ENCODE peak calls at places on chromosomes 16 and 17, in four cellular contexts. H, B, P and F are unnamed samples.

GRCh38 chr17:82031885-82032627 is 578 bp downstream of the RAC3 start:
- DNase-seq in H (no peak), B (no peak), P (peak), F (no peak)

GRCh38 chr16:56353054-56353921 is 72.1 kb downstream of the AMFR start:
- DNase-seq in H (no peak), B (no peak), P (no peak), F (no peak)

GRCh38 chr16:71500964-71501363 is 11.8 kb upstream of the ZNF19 start:
- DNase-seq in H (no peak), B (no peak), P (no peak), F (no peak)

GRCh38 chr17:79845601-79845949 is 6.3 kb upstream of the CBX4 start:
- DNase-seq in H (no peak), B (peak), P (peak), F (no peak)

GRCh38 chr17:50062323-50063243 is 6.7 kb downstream of the ITGA3 start:
- DNase-seq in H (no peak), B (no peak), P (no peak), F (no peak)

GRCh38 chr16:90019543-90020259 is 445 bp upstream of the DBNDD1 start:
- DNase-seq in H (no peak), B (peak), P (peak), F (no peak)

GRCh38 chr17:41738077-41738800 is 3.8 kb upstream of the HAP1 start:
- DNase-seq in H (peak), B (peak), P (peak), F (peak)

GRCh38 chr17:48068491-48068961 is 20.4 kb downstream of the NFE2L1 start:
- DNase-seq in H (no peak), B (peak), P (peak), F (no peak)

GRCh38 chr17:9755083-9755482 is 36.3 kb downstream of the DHRS7C start:
- DNase-seq in H (no peak), B (no peak), P (no peak), F (no peak)

GRCh38 chr16:86316967-86317616 is 193.2 kb upstream of the FOXF1 start:
- DNase-seq in H (no peak), B (no peak), P (no peak), F (no peak)

GRCh38 chr16:66580605-66581209 is 1.4 kb downstream of the CMTM2 start:
- DNase-seq in H (no peak), B (peak), P (no peak), F (no peak)

GRCh38 chr17:74758846-74759163 is 10.4 kb downstream of the NHERF1 start:
- DNase-seq in H (no peak), B (no peak), P (peak), F (no peak)

GRCh38 chr17:60141111-60142018 is 8.4 kb upstream of the CA4 start:
- DNase-seq in H (no peak), B (no peak), P (no peak), F (no peak)

GRCh38 chr16:51337662-51338061 is 186.6 kb upstream of the SALL1 start:
- DNase-seq in H (no peak), B (peak), P (no peak), F (no peak)

GRCh38 chr17:58232707-58233156 is 5.7 kb upstream of the LPO start:
- DNase-seq in H (no peak), B (no peak), P (peak), F (peak)

GRCh38 chr17:77042688-77043330 is 98.0 kb upstream of the SEC14L1 start:
- DNase-seq in H (no peak), B (no peak), P (no peak), F (no peak)

GRCh38 chr16:71441348-71441781 is 489 bp downstream of the TLE7 start:
- DNase-seq in H (no peak), B (no peak), P (peak), F (no peak)

GRCh38 chr17:69814031-69814430 is 261.0 kb upstream of the KCNJ16 start:
- DNase-seq in H (no peak), B (no peak), P (no peak), F (no peak)

GRCh38 chr17:16415031-16415924 is at the start of gene TRPV2:
- DNase-seq in H (no peak), B (peak), P (peak), F (peak)

GRCh38 chr17:4101127-4101798 is 41.6 kb downstream of the ZZEF1 start:
- DNase-seq in H (no peak), B (no peak), P (no peak), F (peak)

GRCh38 chr17:50421308-50422031 is 4.5 kb upstream of the ACSF2 start:
- DNase-seq in H (no peak), B (no peak), P (no peak), F (no peak)

GRCh38 chr16:30394603-30395154 is 541 bp upstream of the ZNF48 start:
- DNase-seq in H (no peak), B (no peak), P (no peak), F (no peak)

GRCh38 chr16:24737391-24737871 is 8.0 kb downstream of the TNRC6A start:
- DNase-seq in H (no peak), B (peak), P (no peak), F (no peak)

GRCh38 chr17:9971991-9972390 is 66.9 kb upstream of the RCVRN start:
- DNase-seq in H (no peak), B (no peak), P (no peak), F (no peak)

GRCh38 chr17:64129515-64129764 is 504 bp downstream of the ERN1 start:
- DNase-seq in H (no peak), B (no peak), P (no peak), F (no peak)

GRCh38 chr17:57519800-57520199 is 225.3 kb downstream of the CCDC182 start:
- DNase-seq in H (no peak), B (no peak), P (no peak), F (no peak)

GRCh38 chr16:51818342-51818944 is 667.4 kb upstream of the SALL1 start:
- DNase-seq in H (peak), B (peak), P (peak), F (no peak)

GRCh38 chr16:79146-80054 is 1.4 kb downstream of the MPG start:
- DNase-seq in H (no peak), B (no peak), P (no peak), F (no peak)

GRCh38 chr17:2092253-2092652 is 37.4 kb downstream of the HIC1 start:
- DNase-seq in H (no peak), B (no peak), P (no peak), F (no peak)

GRCh38 chr17:42135664-42136653 is 13.4 kb downstream of the HSPB9 start:
- DNase-seq in H (no peak), B (peak), P (no peak), F (no peak)

GRCh38 chr17:10754861-10755591 is 25.2 kb upstream of the TMEM220 start:
- DNase-seq in H (no peak), B (no peak), P (no peak), F (no peak)

GRCh38 chr17:45261577-45262515 is at the start of gene SPATA32:
- DNase-seq in H (no peak), B (no peak), P (no peak), F (no peak)

GRCh38 chr17:56153215-56153614 is at the start of gene ANKFN1:
- DNase-seq in H (no peak), B (no peak), P (no peak), F (no peak)

DNA sequence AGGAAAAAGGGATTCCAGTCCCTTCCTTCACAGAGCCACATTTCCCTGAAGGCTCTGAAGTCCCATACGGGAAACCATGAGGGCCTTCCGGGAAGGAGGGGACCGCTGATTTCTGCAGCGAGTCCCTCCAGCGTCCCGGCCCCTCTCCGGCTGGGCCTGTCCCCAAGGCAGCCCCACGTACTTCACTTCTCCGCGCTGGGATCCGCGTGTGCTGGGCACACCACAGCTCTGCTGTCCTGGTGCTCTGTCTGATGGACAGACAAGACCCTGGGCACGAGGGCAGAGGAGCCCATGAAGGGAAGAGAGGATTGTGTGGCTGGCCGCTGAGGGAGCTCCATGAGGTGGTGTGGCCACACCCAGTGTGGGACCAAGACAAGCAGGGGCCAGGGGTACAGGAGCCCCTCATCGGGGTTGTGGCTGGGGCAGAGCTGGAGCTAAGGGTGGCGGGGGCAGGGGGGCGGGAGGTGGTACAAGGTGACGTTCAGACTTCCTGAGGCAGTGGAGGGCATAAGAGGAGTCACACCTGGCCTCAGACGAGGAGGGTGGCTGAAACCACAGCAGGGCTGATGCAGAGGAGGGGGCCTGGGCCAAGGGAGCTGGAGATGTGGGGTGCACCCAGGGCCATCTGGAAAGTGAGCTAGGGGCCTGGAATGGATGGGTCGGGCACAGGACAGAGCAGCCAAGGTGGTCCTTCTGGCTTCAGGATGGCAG is 57.2 kb downstream of the PRMT7 start:
- DNase-seq in H (no peak), B (no peak), P (no peak), F (no peak)
- TF ChIP-seq CBX5 in H (no peak), B (no peak), P (no peak), F (no peak)

GRCh38 chr16:83669456-83669855 is 138.3 kb upstream of the HSBP1 start:
- DNase-seq in H (no peak), B (no peak), P (no peak), F (no peak)

GRCh38 chr16:83680980-83681379 is 126.8 kb upstream of the HSBP1 start:
- DNase-seq in H (no peak), B (no peak), P (no peak), F (no peak)

GRCh38 chr16:83676056-83676455 is 131.7 kb upstream of the HSBP1 start:
- DNase-seq in H (no peak), B (no peak), P (no peak), F (no peak)

GRCh38 chr16:83675136-83675535 is 132.6 kb upstream of the HSBP1 start:
- DNase-seq in H (no peak), B (no peak), P (no peak), F (no peak)
- TF ChIP-seq CBX5 in H (no peak), B (no peak), P (no peak), F (no peak)

GRCh38 chr16:75218256-75219076 is at the start of gene CTRB1:
- DNase-seq in H (no peak), B (no peak), P (no peak), F (no peak)

GRCh38 chr16:75216127-75216526 is 2.7 kb upstream of the CTRB1 start:
- DNase-seq in H (no peak), B (no peak), P (no peak), F (no peak)

GRCh38 chr16:75216576-75216975 is 2.2 kb upstream of the CTRB1 start:
- DNase-seq in H (no peak), B (no peak), P (no peak), F (no peak)

GRCh38 chr16:75219088-75219487 is 300 bp downstream of the CTRB1 start:
- DNase-seq in H (no peak), B (no peak), P (no peak), F (no peak)

DNA sequence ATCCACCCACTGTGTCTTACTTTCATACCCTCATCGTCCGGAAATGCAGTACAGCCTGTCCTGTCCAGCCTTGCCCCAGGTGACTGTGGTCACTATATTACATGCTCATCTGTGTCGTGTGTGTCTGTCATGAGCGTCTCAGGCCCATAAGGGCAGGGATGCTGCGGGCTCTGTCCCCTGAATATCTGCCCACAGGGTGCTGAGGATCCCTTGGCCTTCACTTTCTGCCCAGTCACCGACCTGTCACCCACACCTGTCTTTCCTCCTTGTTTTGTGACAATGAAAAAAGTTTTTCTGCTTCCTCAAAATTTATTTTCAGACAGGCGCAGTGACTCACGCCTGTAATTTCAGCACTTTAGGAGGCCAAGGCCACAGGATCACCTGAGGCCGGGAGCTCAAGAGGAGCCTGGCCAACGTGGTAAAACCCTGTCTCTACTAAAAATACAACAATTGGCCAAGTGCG is 1.4 kb upstream of the CTRB1 start:
- DNase-seq in H (no peak), B (no peak), P (no peak), F (no peak)
- TF ChIP-seq CBX5 in H (no peak), B (no peak), P (no peak), F (no peak)

GRCh38 chr16:6643083-6643686 is 689.5 kb upstream of the RBFOX1 start:
- DNase-seq in H (no peak), B (peak), P (peak), F (peak)
- TF ChIP-seq CBX5 in H (no peak), B (no peak), P (no peak), F (no peak)

GRCh38 chr16:81553814-81554675 is 109.4 kb downstream of the CMIP start:
- DNase-seq in H (no peak), B (no peak), P (no peak), F (no peak)

GRCh38 chr16:81554993-81555392 is 110.4 kb downstream of the CMIP start:
- DNase-seq in H (no peak), B (no peak), P (no peak), F (no peak)

GRCh38 chr16:81558077-81558443 is 113.5 kb downstream of the CMIP start:
- DNase-seq in H (no peak), B (no peak), P (no peak), F (no peak)

GRCh38 chr16:81556715-81557284 is 112.2 kb downstream of the CMIP start:
- DNase-seq in H (no peak), B (no peak), P (no peak), F (no peak)

GRCh38 chr16:81555660-81556059 is 111.1 kb downstream of the CMIP start:
- DNase-seq in H (no peak), B (no peak), P (no peak), F (no peak)
- TF ChIP-seq CBX5 in H (no peak), B (no peak), P (no peak), F (no peak)

DNA sequence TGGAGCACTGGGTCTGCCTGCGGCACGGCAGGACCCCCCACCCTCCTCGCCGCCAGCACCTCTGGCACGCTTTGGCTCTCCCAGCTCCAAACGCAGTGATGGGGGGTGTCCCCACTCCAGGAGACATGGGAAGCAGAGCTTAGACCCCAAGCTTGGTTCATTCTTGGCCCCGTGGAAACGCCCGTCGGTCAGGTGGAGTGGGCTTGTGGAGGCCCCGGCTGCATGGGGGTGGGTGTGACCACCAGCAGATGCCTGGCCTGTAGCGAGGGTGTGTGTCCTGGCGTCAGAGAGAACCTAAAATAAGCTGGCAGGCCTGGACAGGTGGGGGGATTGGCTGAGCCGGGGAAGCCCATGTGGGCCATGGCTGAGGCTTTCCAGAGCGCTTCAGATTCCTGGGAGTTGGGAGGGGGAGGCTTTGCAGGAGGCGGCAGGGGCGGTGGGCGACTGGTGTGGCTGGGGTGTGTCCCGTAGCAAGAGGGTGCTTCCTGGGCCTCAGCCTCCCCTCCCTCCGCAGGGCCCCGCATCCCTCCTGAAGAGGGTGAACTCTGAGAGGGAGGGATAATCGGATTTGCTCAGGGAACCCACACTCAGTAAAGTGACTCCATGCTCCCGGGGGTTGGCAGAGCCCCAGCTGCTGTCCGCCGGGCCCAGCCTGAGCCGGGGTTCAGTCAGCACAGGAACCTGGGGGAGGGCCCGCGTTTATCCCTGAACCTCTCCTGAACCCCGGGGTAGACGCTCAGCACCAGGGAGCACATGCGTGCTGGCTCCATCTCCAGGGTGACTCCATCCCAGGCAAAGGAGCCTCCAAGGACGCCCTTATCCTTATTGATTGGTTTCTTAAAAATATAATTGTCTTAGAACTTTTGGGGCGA is 3.4 kb downstream of the CACNA1H start:
- DNase-seq in H (no peak), B (no peak), P (no peak), F (no peak)
- TF ChIP-seq CBX5 in H (no peak), B (no peak), P (no peak), F (no peak)